ENCODE peak calls at places on chromosomes 7 and 10, in ten cellular contexts. M, J, H, L, D, W, I, O, E and R are unnamed samples.

GRCh38 chr7:2870471-2870941 is 26.4 kb upstream of the GNA12 start:
- DNase-seq in M (peak; percentile 61), J (peak; percentile 50), H (peak; percentile 40), L (peak; percentile 78), D (no peak), W (peak; percentile 68), I (peak; percentile 59), O (peak; percentile 75), E (peak; percentile 80), R (no peak)

GRCh38 chr10:82041018-82041417 is 166.0 kb downstream of the NRG3 start:
- DNase-seq in M (no peak), J (no peak), H (no peak), L (no peak), D (no peak), W (no peak), I (peak; percentile 56), O (no peak), E (no peak), R (no peak)

GRCh38 chr7:46990761-46991160 is 591.1 kb downstream of the TNS3 start:
- DNase-seq in M (peak; percentile 28), J (no peak), H (no peak), L (no peak), D (no peak), W (no peak), I (no peak), O (peak; percentile 43), E (no peak), R (peak; percentile 19)

GRCh38 chr10:51937736-51938135 is 238.3 kb upstream of the CSTF2T start:
- DNase-seq in M (peak; percentile 84), J (peak; percentile 60), H (no peak), L (no peak), D (peak; percentile 51), W (no peak), I (no peak), O (peak; percentile 89), E (no peak), R (peak; percentile 27)

GRCh38 chr7:18590259-18590658 is 94.7 kb downstream of the HDAC9 start:
- DNase-seq in M (no peak), J (no peak), H (no peak), L (no peak), D (no peak), W (no peak), I (no peak), O (no peak), E (no peak), R (no peak)

GRCh38 chr7:18873674-18874341 is 243.6 kb downstream of the TWIST1 start:
- DNase-seq in M (peak; percentile 39), J (peak; percentile 49), H (no peak), L (no peak), D (no peak), W (peak; percentile 39), I (peak; percentile 77), O (peak; percentile 75), E (no peak), R (no peak)

GRCh38 chr10:8638088-8638672 is 583.7 kb downstream of the GATA3 start:
- DNase-seq in M (no peak), J (no peak), H (no peak), L (no peak), D (no peak), W (no peak), I (no peak), O (no peak), E (no peak), R (no peak)

GRCh38 chr7:69819306-69819705 is 221.0 kb downstream of the AUTS2 start:
- DNase-seq in M (no peak), J (no peak), H (no peak), L (no peak), D (no peak), W (no peak), I (no peak), O (no peak), E (no peak), R (no peak)

GRCh38 chr10:76133597-76134255 is 702.3 kb downstream of the LRMDA start:
- DNase-seq in M (no peak), J (no peak), H (no peak), L (no peak), D (no peak), W (no peak), I (no peak), O (peak; percentile 53), E (no peak), R (no peak)

GRCh38 chr7:21507627-21508343 is 35.1 kb upstream of the DNAH11 start:
- DNase-seq in M (peak; percentile 63), J (peak; percentile 16), H (peak; percentile 46), L (no peak), D (no peak), W (peak; percentile 74), I (peak; percentile 84), O (peak; percentile 47), E (no peak), R (no peak)

GRCh38 chr10:131898713-131899112 is 2.1 kb upstream of the PPP2R2D start:
- DNase-seq in M (no peak), J (no peak), H (no peak), L (no peak), D (no peak), W (no peak), I (no peak), O (no peak), E (no peak), R (no peak)

GRCh38 chr10:72049969-72050781 is 38.2 kb downstream of the SPOCK2 start:
- DNase-seq in M (no peak), J (no peak), H (no peak), L (no peak), D (no peak), W (no peak), I (peak; percentile 69), O (no peak), E (no peak), R (no peak)

GRCh38 chr7:121624922-121625321 is 228.8 kb upstream of the FAM3C start:
- DNase-seq in M (peak; percentile 57), J (peak; percentile 57), H (no peak), L (no peak), D (no peak), W (no peak), I (no peak), O (peak; percentile 69), E (no peak), R (peak; percentile 32)

DNA sequence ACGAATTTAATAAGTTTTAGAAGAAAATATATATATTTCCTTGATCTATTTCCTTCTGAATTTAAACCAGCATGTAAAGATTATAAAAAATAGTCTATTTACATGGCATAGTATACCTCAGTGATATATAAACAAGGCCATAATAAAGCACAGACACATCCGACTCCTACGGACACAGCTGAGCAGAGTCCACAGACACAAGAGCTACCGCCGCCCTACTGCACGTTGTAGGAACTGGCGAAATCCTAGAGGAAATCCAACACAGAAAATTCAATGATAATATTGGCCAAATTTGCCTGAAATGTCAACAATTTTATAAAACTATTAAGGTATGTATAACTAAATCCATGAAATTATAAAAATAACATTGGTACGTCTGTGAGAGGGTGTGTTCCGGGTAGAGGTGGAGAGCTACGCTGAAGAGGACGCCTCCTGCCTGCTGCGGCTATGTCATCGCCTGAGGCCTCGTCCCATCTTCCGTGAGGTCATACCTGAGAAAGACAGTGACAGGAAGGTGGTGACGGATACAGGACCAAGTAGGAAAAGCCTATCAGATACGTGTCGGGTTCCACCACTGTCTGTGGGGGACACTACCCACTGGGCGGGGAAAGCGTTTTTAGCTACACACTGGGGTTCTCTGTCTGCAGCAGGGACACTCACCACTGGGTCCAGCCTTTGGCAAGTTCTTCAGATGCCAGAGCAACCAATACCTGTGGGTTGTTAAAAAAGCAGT is 29.3 kb upstream of the NCAPG2 start:
- DNase-seq in M (no peak), J (no peak), H (no peak), L (no peak), D (no peak), W (no peak), I (peak; percentile 47), O (no peak), E (no peak), R (no peak)
- TF ChIP-seq CTCF in M (no peak), J (no peak), H (no peak), L (no peak), D (no peak), W (peak; percentile 22), I (peak; percentile 39), O (no peak), E (no peak), R (no peak)

DNA sequence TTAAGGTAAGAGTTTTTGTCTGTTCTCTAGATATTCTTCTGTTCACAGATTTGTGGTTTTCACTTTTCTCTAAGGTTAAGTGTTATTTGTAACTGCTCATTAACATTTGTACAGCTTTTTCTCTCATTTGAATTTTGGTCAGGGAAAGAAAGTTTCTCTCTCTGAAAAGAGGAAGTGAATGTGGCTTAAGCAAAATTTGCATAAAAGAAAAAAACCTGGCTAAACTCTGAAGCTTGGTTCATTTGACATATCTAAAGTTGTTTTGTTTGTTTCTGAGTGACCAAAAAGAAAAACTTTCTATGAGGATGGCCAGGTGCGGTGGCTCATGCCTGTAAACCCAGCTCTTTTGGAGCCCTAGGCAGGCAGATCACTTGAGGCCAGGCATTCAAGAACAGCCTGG is 22.0 kb upstream of the SLC26A4 start:
- DNase-seq in M (no peak), J (no peak), H (no peak), L (no peak), D (no peak), W (no peak), I (no peak), O (no peak), E (no peak), R (no peak)
- H3K4me3 ChIP-seq in M (no peak overlapping the region), J (no peak overlapping the region), H (no peak overlapping the region), L (no peak overlapping the region), D (no peak overlapping the region), W (no peak overlapping the region), I (no peak overlapping the region), O (no peak overlapping the region), E (no peak overlapping the region), R (no peak overlapping the region)

GRCh38 chr10:16520900-16521299 is 779 bp downstream of the C1QL3 start:
- DNase-seq in M (peak; percentile 9), J (no peak), H (peak; percentile 38), L (peak; percentile 70), D (no peak), W (peak; percentile 1), I (peak; percentile 65), O (peak; percentile 31), E (no peak), R (no peak)

GRCh38 chr10:16518822-16519221 is 2.9 kb downstream of the C1QL3 start:
- DNase-seq in M (no peak), J (no peak), H (no peak), L (no peak), D (no peak), W (peak; percentile 23), I (peak; percentile 32), O (peak; percentile 12), E (no peak), R (no peak)

GRCh38 chr10:16521311-16522016 is at the start of gene C1QL3:
- DNase-seq in M (peak; percentile 15), J (peak; percentile 18), H (peak; percentile 29), L (no peak), D (no peak), W (peak; percentile 2), I (peak; percentile 79), O (peak; percentile 24), E (no peak), R (peak; percentile 6)

GRCh38 chr10:16519908-16520861 is 1.5 kb downstream of the C1QL3 start:
- DNase-seq in M (no peak), J (no peak), H (peak; percentile 10), L (no peak), D (no peak), W (no peak), I (peak; percentile 59), O (no peak), E (no peak), R (no peak)

GRCh38 chr10:16519250-16519907 is 2.3 kb downstream of the C1QL3 start:
- DNase-seq in M (no peak), J (no peak), H (no peak), L (no peak), D (no peak), W (no peak), I (peak; percentile 39), O (no peak), E (no peak), R (no peak)
- TF ChIP-seq CTCF in M (no peak), J (no peak), H (no peak), L (no peak), D (no peak), W (no peak), I (no peak), O (no peak), E (no peak), R (no peak)

GRCh38 chr10:117248700-117249465 is 8.0 kb downstream of the SLC18A2 start:
- DNase-seq in M (peak; percentile 3), J (no peak), H (no peak), L (no peak), D (no peak), W (no peak), I (no peak), O (no peak), E (no peak), R (no peak)
- H3K4me3 ChIP-seq in M (no peak overlapping the region), J (no peak overlapping the region), H (no peak overlapping the region), L (no peak overlapping the region), D (no peak overlapping the region), W (no peak overlapping the region), I (no peak overlapping the region), O (no peak overlapping the region), E (no peak overlapping the region), R (no peak overlapping the region)